ENCODE peak calls at places on chromosome 15, in seven cellular contexts. V, D, J, O, Q, I and E are unnamed samples.
A peak's percentile ranks its signal among the peaks of the same experiment; 100 is the strongest.

GRCh38 chr15:88954431-88955277 is 41.5 kb upstream of the MFGE8 start:
- DNase-seq in V (no peak), D (no peak), J (peak; percentile 86), O (peak; percentile 5), Q (no peak), I (peak; percentile 62), E (no peak)

GRCh38 chr15:64146041-64146440 is 5.5 kb upstream of the SNX22 start:
- DNase-seq in V (no peak), D (no peak), J (no peak), O (no peak), Q (no peak), I (peak; percentile 55), E (no peak)

GRCh38 chr15:27989838-27990237 is 109.3 kb downstream of the OCA2 start:
- DNase-seq in V (no peak), D (no peak), J (no peak), O (no peak), Q (peak; percentile 31), I (no peak), E (no peak)

GRCh38 chr15:101296418-101297405 is 1.7 kb upstream of the SNRPA1 start:
- DNase-seq in V (no peak), D (peak; percentile 72), J (no peak), O (no peak), Q (no peak), I (no peak), E (no peak)

GRCh38 chr15:56244811-56245576 is 1.3 kb upstream of the RFX7 start:
- DNase-seq in V (peak; percentile 71), D (no peak), J (no peak), O (no peak), Q (no peak), I (peak; percentile 7), E (peak; percentile 9)

GRCh38 chr15:68589012-68589411 is 10.2 kb downstream of the CORO2B start:
- DNase-seq in V (no peak), D (no peak), J (no peak), O (no peak), Q (no peak), I (no peak), E (no peak)

GRCh38 chr15:73969151-73969759 is 22.8 kb downstream of the STOML1 start:
- DNase-seq in V (no peak), D (no peak), J (no peak), O (no peak), Q (no peak), I (no peak), E (no peak)

GRCh38 chr15:39947401-39948197 is 13.7 kb downstream of the EIF2AK4 start:
- DNase-seq in V (peak; percentile 57), D (no peak), J (no peak), O (no peak), Q (no peak), I (no peak), E (no peak)

GRCh38 chr15:23447107-23447500 is at the start of gene GOLGA6L2:
- DNase-seq in V (no peak), D (no peak), J (no peak), O (no peak), Q (no peak), I (no peak), E (no peak)

GRCh38 chr15:66739287-66739686 is 37.3 kb downstream of the SMAD6 start:
- DNase-seq in V (no peak), D (no peak), J (no peak), O (no peak), Q (no peak), I (no peak), E (no peak)

GRCh38 chr15:88701561-88702095 is 62.8 kb downstream of the ISG20 start:
- DNase-seq in V (no peak), D (peak; percentile 10), J (no peak), O (no peak), Q (no peak), I (no peak), E (no peak)

GRCh38 chr15:77393471-77393840 is 26.4 kb downstream of the PEAK1 start:
- DNase-seq in V (no peak), D (peak; percentile 80), J (no peak), O (no peak), Q (no peak), I (no peak), E (no peak)

GRCh38 chr15:39255760-39256159 is 325.1 kb upstream of the THBS1 start:
- DNase-seq in V (peak; percentile 100), D (no peak), J (no peak), O (no peak), Q (no peak), I (no peak), E (no peak)

GRCh38 chr15:84605225-84605882 is 4.5 kb downstream of the ZSCAN2 start:
- DNase-seq in V (no peak), D (no peak), J (no peak), O (no peak), Q (no peak), I (no peak), E (peak; percentile 18)

GRCh38 chr15:63388511-63388910 is 6.9 kb upstream of the CA12 start:
- DNase-seq in V (no peak), D (no peak), J (no peak), O (no peak), Q (no peak), I (no peak), E (no peak)